ENCODE peak calls at places on chromosomes 13 and 19, in ten cellular contexts. T is CD8-positive, alpha-beta memory T cell; N is NCI-H748 treated with DMSO at 0.1 percent for 48 hours; P is hippocampal formation; C is Daoy; A is choroid plexus epithelial cell; Q is body of pancreas; H is memory B cell; J is activated CD4-positive, alpha-beta T cell treated with anti-CD3 and anti-CD28 coated beads for 1 hour; D is CMK. M is an unnamed sample.

GRCh38 chr13:73849292-73849691 is 284.9 kb downstream of the KLF12 start:
- DNase-seq in T (no peak), N (no peak), P (no peak), C (peak; percentile 9), A (peak; percentile 80), Q (no peak), H (peak; percentile 21), J (no peak), D (no peak), M (no peak)

GRCh38 chr19:18386543-18387251 is 739 bp downstream of the GDF15 start:
- DNase-seq in T (no peak), N (no peak), P (no peak), C (no peak), A (peak; percentile 68), Q (no peak), H (no peak), J (no peak), D (no peak), M (no peak)

GRCh38 chr19:5090465-5090779 is 121.5 kb downstream of the KDM4B start:
- DNase-seq in T (no peak), N (no peak), P (no peak), C (no peak), A (no peak), Q (no peak), H (no peak), J (no peak), D (no peak), M (no peak)

GRCh38 chr13:73429691-73430090 is 370.9 kb downstream of the KLF5 start:
- DNase-seq in T (no peak), N (no peak), P (no peak), C (no peak), A (peak; percentile 36), Q (no peak), H (no peak), J (no peak), D (no peak), M (no peak)

GRCh38 chr19:1173845-1174809 is at the start of gene SBNO2:
- DNase-seq in T (peak; percentile 86), N (peak; percentile 15), P (peak; percentile 63), C (peak; percentile 92), A (peak; percentile 88), Q (peak; percentile 91), H (peak; percentile 98), J (peak; percentile 87), D (no peak), M (peak; percentile 79)

GRCh38 chr19:7311911-7312310 is 17.7 kb upstream of the INSR start:
- DNase-seq in T (no peak), N (no peak), P (no peak), C (no peak), A (no peak), Q (no peak), H (no peak), J (no peak), D (no peak), M (no peak)

GRCh38 chr19:16435238-16435911 is 36.4 kb downstream of the EPS15L1 start:
- DNase-seq in T (no peak), N (no peak), P (no peak), C (peak; percentile 65), A (peak; percentile 100), Q (peak; percentile 33), H (no peak), J (no peak), D (no peak), M (no peak)

GRCh38 chr13:66558511-66558910 is 671.6 kb downstream of the PCDH9 start:
- DNase-seq in T (no peak), N (no peak), P (peak; percentile 6), C (no peak), A (peak; percentile 79), Q (no peak), H (no peak), J (no peak), D (no peak), M (no peak)

GRCh38 chr19:32350492-32350891 is 5.1 kb downstream of the ZNF507 start:
- DNase-seq in T (no peak), N (no peak), P (no peak), C (no peak), A (no peak), Q (no peak), H (no peak), J (no peak), D (no peak), M (no peak)

GRCh38 chr13:113864303-113864890 is 521 bp upstream of the GAS6 start:
- DNase-seq in T (no peak), N (no peak), P (no peak), C (peak; percentile 24), A (no peak), Q (no peak), H (no peak), J (no peak), D (no peak), M (no peak)

GRCh38 chr13:49183672-49184315 is 36.3 kb upstream of the MLNR start:
- DNase-seq in T (no peak), N (no peak), P (no peak), C (no peak), A (no peak), Q (no peak), H (no peak), J (no peak), D (no peak), M (no peak)

GRCh38 chr13:39603424-39603947 is 493 bp upstream of the LHFPL6 start:
- DNase-seq in T (no peak), N (peak; percentile 45), P (peak; percentile 24), C (peak; percentile 17), A (peak; percentile 39), Q (peak; percentile 11), H (no peak), J (no peak), D (no peak), M (no peak)

GRCh38 chr19:51784922-51785690 is 9.9 kb upstream of the FPR3 start:
- DNase-seq in T (no peak), N (no peak), P (peak; percentile 37), C (peak; percentile 75), A (peak; percentile 94), Q (peak; percentile 11), H (no peak), J (no peak), D (no peak), M (no peak)

GRCh38 chr13:73532582-73532981 is 473.8 kb downstream of the KLF5 start:
- DNase-seq in T (no peak), N (no peak), P (no peak), C (no peak), A (no peak), Q (no peak), H (no peak), J (no peak), D (no peak), M (no peak)

GRCh38 chr13:109243311-109243951 is 543.0 kb downstream of the IRS2 start:
- DNase-seq in T (no peak), N (no peak), P (no peak), C (peak; percentile 49), A (peak; percentile 95), Q (no peak), H (no peak), J (no peak), D (no peak), M (no peak)

GRCh38 chr13:34108396-34108795 is 290.4 kb downstream of the RFC3 start:
- DNase-seq in T (no peak), N (no peak), P (no peak), C (no peak), A (peak; percentile 15), Q (no peak), H (no peak), J (no peak), D (no peak), M (no peak)

GRCh38 chr19:29478578-29479565 is 46.9 kb upstream of the VSTM2B start:
- DNase-seq in T (no peak), N (no peak), P (peak; percentile 35), C (peak; percentile 47), A (no peak), Q (peak; percentile 12), H (no peak), J (no peak), D (no peak), M (no peak)

GRCh38 chr19:28948531-28948930 is 264.4 kb downstream of the UQCRFS1 start:
- DNase-seq in T (no peak), N (no peak), P (no peak), C (no peak), A (no peak), Q (no peak), H (no peak), J (no peak), D (no peak), M (no peak)

GRCh38 chr13:21399741-21400140 is 59.4 kb downstream of the ZDHHC20 start:
- DNase-seq in T (peak; percentile 33), N (no peak), P (no peak), C (peak; percentile 4), A (peak; percentile 17), Q (no peak), H (no peak), J (no peak), D (no peak), M (no peak)

GRCh38 chr19:10724573-10725071 is 6.7 kb downstream of the DNM2 start:
- DNase-seq in T (no peak), N (no peak), P (no peak), C (no peak), A (peak; percentile 19), Q (no peak), H (no peak), J (no peak), D (no peak), M (no peak)

GRCh38 chr13:22596157-22596863 is 584.5 kb upstream of the SGCG start:
- DNase-seq in T (no peak), N (no peak), P (no peak), C (peak; percentile 39), A (no peak), Q (no peak), H (no peak), J (no peak), D (no peak), M (no peak)

GRCh38 chr19:10468133-10468532 is 35.0 kb downstream of the KEAP1 start:
- DNase-seq in T (no peak), N (no peak), P (no peak), C (no peak), A (no peak), Q (no peak), H (no peak), J (no peak), D (no peak), M (no peak)

GRCh38 chr13:49517461-49517860 is 21.7 kb downstream of the PHF11 start:
- DNase-seq in T (no peak), N (no peak), P (no peak), C (no peak), A (peak; percentile 47), Q (peak; percentile 10), H (no peak), J (no peak), D (no peak), M (no peak)

GRCh38 chr13:74316531-74316930 is 182.3 kb upstream of the KLF12 start:
- DNase-seq in T (no peak), N (no peak), P (no peak), C (no peak), A (no peak), Q (no peak), H (no peak), J (no peak), D (no peak), M (no peak)

GRCh38 chr19:18594096-18594823 is 5.7 kb downstream of the REX1BD start:
- DNase-seq in T (peak; percentile 76), N (peak; percentile 38), P (peak; percentile 24), C (peak; percentile 84), A (peak; percentile 85), Q (peak; percentile 79), H (peak; percentile 70), J (peak; percentile 65), D (peak; percentile 55), M (peak; percentile 55)

GRCh38 chr13:40116008-40116407 is 460.5 kb downstream of the COG6 start:
- DNase-seq in T (no peak), N (no peak), P (no peak), C (peak; percentile 73), A (peak; percentile 97), Q (peak; percentile 73), H (no peak), J (no peak), D (no peak), M (no peak)

GRCh38 chr19:53509845-53510244 is 28.1 kb upstream of the ZNF331 start:
- DNase-seq in T (no peak), N (no peak), P (no peak), C (no peak), A (no peak), Q (no peak), H (no peak), J (no peak), D (no peak), M (no peak)

GRCh38 chr13:112984954-112985802 is 16.2 kb downstream of the MCF2L start:
- DNase-seq in T (no peak), N (no peak), P (peak; percentile 25), C (no peak), A (no peak), Q (peak; percentile 54), H (no peak), J (no peak), D (no peak), M (no peak)